ENCODE peak calls at places on chromosomes 6 and 20, in nine cellular contexts. E is fibroblast of mammary gland, Q is prostate gland, V is pancreas, J is tibial artery, A is GM10248, W is upper lobe of right lung, F is cardiac fibroblast, B is body of pancreas. M is an unnamed sample.

GRCh38 chr6:710601-711571 is 17.9 kb upstream of the EXOC2 start:
- DNase-seq in W (peak; percentile 87), A (peak; percentile 83), F (peak; percentile 70), Q (peak; percentile 23), J (peak; percentile 76), B (peak; percentile 46), E (peak; percentile 59), V (no peak), M (peak; percentile 65)

GRCh38 chr6:43865086-43865485 is 95.1 kb downstream of the VEGFA start:
- DNase-seq in J (no peak), F (no peak), A (no peak), E (no peak), B (no peak), V (no peak), Q (no peak), W (peak; percentile 41), M (no peak)

GRCh38 chr6:118963003-118963402 is 28.0 kb upstream of the MCM9 start:
- DNase-seq in W (no peak), E (peak; percentile 32), A (no peak), V (no peak), J (no peak), B (no peak), Q (no peak), F (peak; percentile 34), M (no peak)

GRCh38 chr6:33073431-33073871 is at the start of gene HLA-DPA1:
- DNase-seq in J (peak; percentile 72), Q (no peak), B (peak; percentile 20), A (peak; percentile 86), E (peak; percentile 12), W (no peak), F (peak; percentile 13), V (peak; percentile 51), M (no peak)

GRCh38 chr6:167748458-167749379 is 78.0 kb upstream of the AFDN start:
- DNase-seq in E (no peak), B (no peak), A (no peak), V (no peak), W (no peak), J (no peak), Q (no peak), F (no peak), M (no peak)

GRCh38 chr6:3259491-3259958 is 778 bp downstream of the PSMG4 start:
- DNase-seq in A (no peak), E (no peak), B (peak; percentile 56), Q (no peak), W (peak; percentile 69), F (peak; percentile 53), V (peak; percentile 50), J (no peak), M (peak; percentile 33)

GRCh38 chr6:144277605-144278227 is 7.4 kb upstream of the UTRN start:
- DNase-seq in E (no peak), J (no peak), W (no peak), F (no peak), V (no peak), Q (no peak), A (no peak), B (no peak), M (no peak)

GRCh38 chr20:57594092-57594911 is 25.9 kb downstream of the ZBP1 start:
- DNase-seq in W (peak; percentile 80), B (peak; percentile 67), V (no peak), A (peak; percentile 78), F (peak; percentile 42), Q (no peak), J (no peak), E (peak; percentile 21), M (peak; percentile 68)

GRCh38 chr6:82818727-82819126 is 246.9 kb downstream of the UBE3D start:
- DNase-seq in V (no peak), F (peak; percentile 88), A (no peak), Q (no peak), B (no peak), J (no peak), W (no peak), E (peak; percentile 84), M (no peak)

GRCh38 chr20:44720617-44720993 is 5.4 kb downstream of the CCN5 start:
- DNase-seq in A (no peak), B (no peak), J (peak; percentile 92), W (no peak), V (no peak), F (peak; percentile 79), E (peak; percentile 71), Q (peak; percentile 24), M (no peak)

GRCh38 chr20:44719841-44720240 is 4.7 kb downstream of the CCN5 start:
- DNase-seq in W (no peak), A (no peak), F (no peak), J (no peak), V (no peak), E (no peak), B (no peak), Q (no peak), M (no peak)

GRCh38 chr20:44716309-44717106 is 1.3 kb downstream of the CCN5 start:
- DNase-seq in A (no peak), B (no peak), F (no peak), W (no peak), V (no peak), J (no peak), E (no peak), Q (no peak), M (no peak)

GRCh38 chr20:44715495-44716308 is 533 bp downstream of the CCN5 start:
- DNase-seq in J (no peak), Q (no peak), E (no peak), A (no peak), B (no peak), W (no peak), V (no peak), F (no peak), M (no peak)

GRCh38 chr20:44717986-44718385 is 2.8 kb downstream of the CCN5 start:
- DNase-seq in J (no peak), F (no peak), E (no peak), W (no peak), Q (no peak), V (no peak), B (no peak), A (no peak), M (peak; percentile 20)
- TF ChIP-seq CTCF in J (peak; percentile 33), F (peak; percentile 46), E (peak; percentile 31), W (peak; percentile 23), Q (no peak), V (no peak), B (no peak), A (no peak), M (peak; percentile 43)

GRCh38 chr6:161745128-161745527 is 471.3 kb upstream of the AGPAT4 start:
- DNase-seq in B (no peak), Q (no peak), V (no peak), A (no peak), J (no peak), W (no peak), F (no peak), E (no peak), M (no peak)

GRCh38 chr6:161750677-161751076 is 476.8 kb upstream of the AGPAT4 start:
- DNase-seq in V (no peak), E (no peak), J (no peak), Q (no peak), W (no peak), B (no peak), F (peak; percentile 13), A (no peak), M (no peak)

GRCh38 chr6:161749576-161749975 is 475.7 kb upstream of the AGPAT4 start:
- DNase-seq in A (no peak), E (no peak), V (no peak), F (no peak), Q (no peak), B (no peak), W (no peak), J (no peak), M (no peak)

GRCh38 chr6:161745594-161745993 is 471.7 kb upstream of the AGPAT4 start:
- DNase-seq in F (no peak), E (no peak), Q (no peak), W (no peak), B (no peak), A (no peak), J (no peak), V (no peak), M (no peak)

DNA sequence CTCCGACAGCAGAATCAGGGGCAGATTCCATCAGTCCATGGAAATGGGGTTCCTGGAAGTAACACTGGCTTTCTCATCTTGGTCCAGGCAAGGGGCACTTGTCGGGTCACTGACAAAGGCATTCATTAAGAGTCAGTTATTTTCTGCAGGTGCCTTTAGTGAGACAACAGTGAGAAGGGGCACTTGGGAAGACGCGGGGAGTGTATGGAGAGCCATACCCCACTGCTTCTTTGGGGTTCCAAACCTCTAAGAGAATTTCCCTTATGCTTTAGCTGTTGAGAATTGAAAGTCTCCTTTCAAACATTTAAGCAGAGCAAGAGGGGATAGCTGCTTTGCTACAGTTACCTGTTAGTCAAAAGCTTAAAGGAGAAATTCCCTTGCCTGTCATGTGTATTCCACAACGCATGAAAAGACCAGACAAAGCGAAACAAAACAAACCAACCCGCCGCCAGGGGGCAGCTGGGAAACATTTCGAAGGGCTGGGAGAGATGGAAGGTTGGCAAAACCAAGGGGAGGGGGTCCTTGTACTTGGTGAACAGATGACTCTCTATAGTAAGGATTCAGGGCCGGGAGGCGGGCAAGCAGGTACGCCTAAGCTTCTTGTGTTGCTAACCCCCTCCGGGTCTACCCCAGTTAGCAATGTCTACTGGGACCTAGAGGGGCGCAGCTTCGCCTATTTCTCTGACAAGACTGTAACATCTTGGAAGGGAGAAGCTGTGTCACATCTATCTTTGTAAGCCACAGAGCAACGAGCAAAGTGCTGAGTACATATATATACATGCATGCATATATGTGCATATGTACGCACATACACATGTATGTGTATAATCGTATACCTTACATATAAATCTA is 474.9 kb upstream of the AGPAT4 start:
- DNase-seq in V (peak; percentile 24), Q (no peak), A (no peak), F (peak; percentile 19), E (no peak), J (no peak), B (peak; percentile 68), W (no peak), M (peak; percentile 85)
- TF ChIP-seq CTCF in V (peak; percentile 14), Q (no peak), A (peak; percentile 28), F (peak; percentile 18), E (peak; percentile 24), J (no peak), B (peak; percentile 39), W (peak; percentile 42), M (peak; percentile 78)

GRCh38 chr6:125906158-125906998 is 50.2 kb upstream of the HINT3 start:
- DNase-seq in A (peak; percentile 41), W (peak; percentile 64), E (peak; percentile 38), F (peak; percentile 55), V (peak; percentile 39), B (peak; percentile 62), Q (no peak), J (no peak), M (peak; percentile 69)
- TF ChIP-seq CTCF in A (peak; percentile 74), W (peak; percentile 77), E (peak; percentile 83), F (peak; percentile 96), V (peak; percentile 46), B (peak; percentile 75), Q (no peak), J (peak; percentile 58), M (peak; percentile 76)

DNA sequence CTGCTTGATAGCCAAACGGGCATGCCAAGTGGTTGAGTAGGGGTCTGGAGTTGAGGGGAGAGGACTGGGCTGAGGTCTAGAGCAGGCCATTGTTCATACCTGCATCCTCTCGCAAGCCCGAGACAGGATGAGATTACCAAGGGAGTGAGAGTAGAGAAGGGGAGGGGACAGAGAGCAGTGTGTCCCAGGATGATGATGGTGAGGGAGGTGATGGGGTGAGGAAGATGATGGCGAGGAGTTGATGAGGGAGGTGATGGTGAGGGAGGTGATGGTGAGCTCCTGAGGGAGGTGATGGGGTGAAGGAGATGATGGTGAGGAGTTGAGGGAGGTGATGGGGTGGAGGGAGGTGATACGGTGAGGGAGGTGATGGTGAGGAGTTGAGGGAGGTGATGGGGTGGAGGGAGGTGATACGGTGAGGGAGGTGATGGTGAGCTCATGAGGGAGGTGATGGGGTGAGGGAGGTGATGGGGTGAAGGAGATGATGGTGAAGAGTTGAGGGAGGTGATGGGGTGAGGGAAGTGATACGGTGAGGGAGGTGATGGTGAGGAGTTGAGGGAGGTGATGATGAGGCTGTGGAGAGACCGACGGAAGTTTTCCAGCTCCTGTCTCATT is 6.4 kb downstream of the TMEM181 start:
- DNase-seq in F (no peak), J (no peak), E (no peak), Q (no peak), B (no peak), W (no peak), V (no peak), A (no peak), M (no peak)
- TF ChIP-seq CTCF in F (no peak), J (no peak), E (no peak), Q (no peak), B (no peak), W (no peak), V (no peak), A (no peak), M (no peak)

M was measured in endothelial cell.